ENCODE peak calls at places on chromosomes 2 and 18, in four cellular contexts. One of them, this sample, is unnamed.

GRCh38 chr2:65430515-65431416 is 1.6 kb downstream of the SPRED2 start:
- DNase-seq in astrocyte of the spinal cord: peak; percentile 50
- DNase-seq in A549: peak; percentile 78
- DNase-seq in pancreas: peak; percentile 68
- DNase-seq in this sample: peak; percentile 70

GRCh38 chr2:227079726-227080125 is 84.3 kb downstream of the COL4A4 start:
- DNase-seq in astrocyte of the spinal cord: no peak
- DNase-seq in A549: no peak
- DNase-seq in pancreas: no peak
- DNase-seq in this sample: no peak

GRCh38 chr2:21939961-21940360 is 816.2 kb downstream of the TDRD15 start:
- DNase-seq in astrocyte of the spinal cord: no peak
- DNase-seq in A549: no peak
- DNase-seq in pancreas: no peak
- DNase-seq in this sample: no peak

GRCh38 chr2:181685150-181685688 is 4.9 kb upstream of the NEUROD1 start:
- DNase-seq in astrocyte of the spinal cord: no peak
- DNase-seq in A549: no peak
- DNase-seq in pancreas: no peak
- DNase-seq in this sample: peak; percentile 12

GRCh38 chr2:151886235-151886634 is 58.0 kb upstream of the ARL5A start:
- DNase-seq in astrocyte of the spinal cord: peak; percentile 20
- DNase-seq in A549: peak; percentile 23
- DNase-seq in pancreas: no peak
- DNase-seq in this sample: no peak

GRCh38 chr2:165568361-165568760 is 98.9 kb downstream of the CSRNP3 start:
- DNase-seq in astrocyte of the spinal cord: no peak
- DNase-seq in A549: no peak
- DNase-seq in pancreas: no peak
- DNase-seq in this sample: no peak

GRCh38 chr2:195658541-195658890 is 1.5 kb downstream of the SLC39A10 start:
- DNase-seq in astrocyte of the spinal cord: peak; percentile 88
- DNase-seq in A549: peak; percentile 86
- DNase-seq in pancreas: peak; percentile 45
- DNase-seq in this sample: peak; percentile 54

GRCh38 chr2:208698114-208698513 is 291.5 kb downstream of the PTH2R start:
- DNase-seq in astrocyte of the spinal cord: no peak
- DNase-seq in A549: no peak
- DNase-seq in pancreas: no peak
- DNase-seq in this sample: no peak

GRCh38 chr18:21012308-21012707 is 99.3 kb downstream of the ROCK1 start:
- DNase-seq in astrocyte of the spinal cord: no peak
- DNase-seq in A549: peak; percentile 2
- DNase-seq in pancreas: no peak
- DNase-seq in this sample: no peak

GRCh38 chr18:63186520-63186919 is 133.0 kb downstream of the BCL2 start:
- DNase-seq in astrocyte of the spinal cord: no peak
- DNase-seq in A549: no peak
- DNase-seq in pancreas: no peak
- DNase-seq in this sample: no peak

GRCh38 chr18:26227051-26227672 is 917 bp downstream of the TAF4B start:
- DNase-seq in astrocyte of the spinal cord: peak; percentile 9
- DNase-seq in A549: peak; percentile 16
- DNase-seq in pancreas: peak; percentile 44
- DNase-seq in this sample: no peak

GRCh38 chr18:48195782-48196181 is 213.4 kb downstream of the ZBTB7C start:
- DNase-seq in astrocyte of the spinal cord: no peak
- DNase-seq in A549: no peak
- DNase-seq in pancreas: no peak
- DNase-seq in this sample: no peak

GRCh38 chr2:148130571-148130970 is 109.7 kb downstream of the MBD5 start:
- DNase-seq in astrocyte of the spinal cord: peak; percentile 30
- DNase-seq in A549: peak; percentile 41
- DNase-seq in pancreas: no peak
- DNase-seq in this sample: peak; percentile 39

GRCh38 chr2:238596571-238597551 is 170.1 kb downstream of the ASB1 start:
- DNase-seq in astrocyte of the spinal cord: peak; percentile 92
- DNase-seq in A549: peak; percentile 95
- DNase-seq in pancreas: peak; percentile 43
- DNase-seq in this sample: peak; percentile 43

GRCh38 chr18:46856975-46857374 is 60.3 kb downstream of the PIAS2 start:
- DNase-seq in astrocyte of the spinal cord: no peak
- DNase-seq in A549: no peak
- DNase-seq in pancreas: no peak
- DNase-seq in this sample: no peak

GRCh38 chr18:46211816-46212215 is 107.6 kb downstream of the HAUS1 start:
- DNase-seq in astrocyte of the spinal cord: peak; percentile 59
- DNase-seq in A549: no peak
- DNase-seq in pancreas: no peak
- DNase-seq in this sample: no peak

DNA sequence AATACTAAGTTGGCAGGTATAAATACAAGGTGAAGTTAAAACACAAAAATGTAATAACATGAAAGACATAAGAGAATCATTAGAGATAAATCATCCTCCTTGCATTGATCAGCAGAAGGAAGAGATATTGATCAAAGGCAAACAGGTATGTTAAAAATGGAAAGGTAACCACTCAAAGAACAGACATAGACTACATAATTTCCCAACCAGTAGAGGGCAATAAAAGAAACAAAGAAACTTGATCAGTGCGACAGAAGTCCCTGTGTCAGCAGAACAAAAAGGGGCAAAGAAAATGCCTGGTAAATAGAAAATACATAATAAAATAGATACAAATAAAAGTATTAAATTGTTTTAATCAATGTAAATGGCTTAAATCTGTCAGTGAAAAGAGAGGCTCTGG is 53.6 kb downstream of the FAM228A start:
- DNase-seq in astrocyte of the spinal cord: no peak
- DNase-seq in A549: peak; percentile 25
- DNase-seq in pancreas: no peak
- DNase-seq in this sample: no peak
- TF ChIP-seq CTCF in astrocyte of the spinal cord: peak; percentile 21
- TF ChIP-seq CTCF in A549: peak; percentile 70
- TF ChIP-seq CTCF in pancreas: no peak
- TF ChIP-seq CTCF in this sample: peak; percentile 34

GRCh38 chr2:234681206-234681605 is 184.3 kb upstream of the ARL4C start:
- DNase-seq in astrocyte of the spinal cord: peak; percentile 25
- DNase-seq in A549: no peak
- DNase-seq in pancreas: no peak
- DNase-seq in this sample: no peak

GRCh38 chr2:234679151-234679765 is 182.4 kb upstream of the ARL4C start:
- DNase-seq in astrocyte of the spinal cord: no peak
- DNase-seq in A549: no peak
- DNase-seq in pancreas: no peak
- DNase-seq in this sample: no peak

GRCh38 chr2:234679766-234680687 is 183.1 kb upstream of the ARL4C start:
- DNase-seq in astrocyte of the spinal cord: peak; percentile 97
- DNase-seq in A549: peak; percentile 91
- DNase-seq in pancreas: no peak
- DNase-seq in this sample: peak; percentile 20

GRCh38 chr2:234678721-234679120 is 181.8 kb upstream of the ARL4C start:
- DNase-seq in astrocyte of the spinal cord: peak; percentile 94
- DNase-seq in A549: no peak
- DNase-seq in pancreas: no peak
- DNase-seq in this sample: no peak

DNA sequence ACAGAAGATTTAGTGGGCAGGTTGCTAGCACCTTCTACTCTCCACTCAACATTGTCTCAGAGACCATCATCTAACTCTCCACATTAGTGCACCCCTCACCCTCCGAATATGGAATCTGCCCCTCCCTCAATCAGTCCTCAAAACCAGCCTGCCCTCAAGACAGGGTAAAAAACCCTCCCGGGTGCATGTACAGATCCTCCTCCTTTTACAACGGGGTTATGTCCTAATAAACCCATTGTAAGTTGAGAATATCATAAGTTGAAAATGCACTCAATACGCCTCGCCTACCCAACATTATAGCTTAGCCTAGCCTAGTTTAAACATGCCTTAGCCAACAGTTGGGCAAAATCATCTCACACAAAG is 183.8 kb upstream of the ARL4C start:
- DNase-seq in astrocyte of the spinal cord: no peak
- DNase-seq in A549: no peak
- DNase-seq in pancreas: no peak
- DNase-seq in this sample: no peak
- TF ChIP-seq CTCF in astrocyte of the spinal cord: no peak
- TF ChIP-seq CTCF in A549: no peak
- TF ChIP-seq CTCF in pancreas: no peak
- TF ChIP-seq CTCF in this sample: no peak

DNA sequence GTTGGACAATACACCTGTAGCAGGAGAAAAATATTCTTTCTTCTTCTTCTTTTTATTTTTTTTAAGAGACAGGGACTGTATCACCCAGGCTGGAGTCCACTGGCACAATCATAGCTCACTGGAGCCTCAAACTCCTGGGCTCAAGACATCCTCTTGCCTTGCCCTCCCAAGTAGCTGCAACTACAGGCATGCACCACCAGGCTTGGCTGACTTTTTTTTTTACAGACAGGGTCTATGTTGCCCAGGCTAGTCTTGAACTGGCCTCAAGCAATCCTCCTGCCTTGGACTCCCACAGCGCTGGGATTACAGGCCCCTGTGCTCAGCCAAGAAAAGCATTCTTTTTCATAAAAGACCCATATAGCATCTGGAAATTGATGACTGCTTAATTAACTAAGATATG is 17.1 kb upstream of the ARHGAP28 start:
- DNase-seq in astrocyte of the spinal cord: no peak
- DNase-seq in A549: no peak
- DNase-seq in pancreas: no peak
- DNase-seq in this sample: no peak
- TF ChIP-seq CTCF in astrocyte of the spinal cord: no peak
- TF ChIP-seq CTCF in A549: no peak
- TF ChIP-seq CTCF in pancreas: no peak
- TF ChIP-seq CTCF in this sample: no peak

GRCh38 chr2:175004980-175005832 is at the start of gene CHN1:
- DNase-seq in astrocyte of the spinal cord: peak; percentile 64
- DNase-seq in A549: peak; percentile 87
- DNase-seq in pancreas: peak; percentile 56
- DNase-seq in this sample: peak; percentile 63
- TF ChIP-seq CTCF in astrocyte of the spinal cord: no peak
- TF ChIP-seq CTCF in A549: peak; percentile 52
- TF ChIP-seq CTCF in pancreas: no peak
- TF ChIP-seq CTCF in this sample: no peak

DNA sequence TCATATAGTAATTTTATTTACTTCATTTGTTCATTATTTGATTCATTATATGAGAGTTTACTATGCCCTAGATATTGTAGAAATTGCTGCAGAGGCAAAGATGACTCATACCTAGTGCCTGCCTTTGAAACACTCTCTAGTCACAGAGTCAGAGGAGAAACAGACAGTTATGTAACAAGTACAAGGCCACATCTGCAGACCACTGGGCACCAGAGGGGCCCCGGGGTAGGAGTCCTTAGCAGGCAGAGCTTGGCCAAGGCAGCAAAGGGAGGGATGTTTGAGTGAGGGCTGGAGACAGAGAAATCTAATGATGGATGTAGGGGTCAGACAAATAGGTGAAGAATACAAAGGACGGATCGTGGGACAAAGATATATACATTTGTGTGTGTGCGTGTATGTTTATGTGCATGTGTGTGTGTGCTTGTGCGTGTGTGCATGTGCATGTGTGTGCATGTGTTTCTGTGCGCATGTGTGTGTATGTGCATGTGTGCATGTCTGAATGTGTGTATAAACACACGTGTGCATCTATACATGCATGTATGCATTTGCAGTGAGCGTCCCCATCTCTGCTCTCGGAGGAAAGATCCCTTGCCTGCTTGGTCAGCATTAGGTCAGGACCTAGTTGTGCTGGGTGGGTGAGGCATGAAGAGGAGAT is 170.5 kb upstream of the MYT1L start:
- DNase-seq in astrocyte of the spinal cord: no peak
- DNase-seq in A549: no peak
- DNase-seq in pancreas: no peak
- DNase-seq in this sample: no peak
- TF ChIP-seq CTCF in astrocyte of the spinal cord: no peak
- TF ChIP-seq CTCF in A549: no peak
- TF ChIP-seq CTCF in pancreas: no peak
- TF ChIP-seq CTCF in this sample: no peak

DNA sequence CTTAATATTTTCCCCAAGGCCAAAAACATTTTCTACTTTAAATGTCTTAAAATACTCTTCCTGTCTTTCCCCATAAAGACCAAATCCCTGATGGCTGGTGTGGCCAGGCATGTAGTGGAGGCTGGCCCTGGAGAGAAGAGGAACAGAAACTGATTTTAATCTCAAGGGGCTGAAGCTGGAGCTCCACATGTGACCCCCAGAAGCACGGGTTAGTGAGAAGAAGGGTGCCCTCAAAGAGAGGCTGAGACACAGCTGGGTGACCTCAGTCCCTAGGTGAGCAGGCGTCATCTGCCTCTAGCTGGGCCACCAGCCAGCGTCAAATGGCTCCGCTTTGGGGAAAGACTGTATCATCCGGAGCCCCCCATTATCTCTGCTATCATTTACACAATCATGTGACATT is 19.3 kb upstream of the TMEM18 start:
- DNase-seq in astrocyte of the spinal cord: no peak
- DNase-seq in A549: no peak
- DNase-seq in pancreas: no peak
- DNase-seq in this sample: no peak
- TF ChIP-seq CTCF in astrocyte of the spinal cord: no peak
- TF ChIP-seq CTCF in A549: no peak
- TF ChIP-seq CTCF in pancreas: no peak
- TF ChIP-seq CTCF in this sample: no peak

DNA sequence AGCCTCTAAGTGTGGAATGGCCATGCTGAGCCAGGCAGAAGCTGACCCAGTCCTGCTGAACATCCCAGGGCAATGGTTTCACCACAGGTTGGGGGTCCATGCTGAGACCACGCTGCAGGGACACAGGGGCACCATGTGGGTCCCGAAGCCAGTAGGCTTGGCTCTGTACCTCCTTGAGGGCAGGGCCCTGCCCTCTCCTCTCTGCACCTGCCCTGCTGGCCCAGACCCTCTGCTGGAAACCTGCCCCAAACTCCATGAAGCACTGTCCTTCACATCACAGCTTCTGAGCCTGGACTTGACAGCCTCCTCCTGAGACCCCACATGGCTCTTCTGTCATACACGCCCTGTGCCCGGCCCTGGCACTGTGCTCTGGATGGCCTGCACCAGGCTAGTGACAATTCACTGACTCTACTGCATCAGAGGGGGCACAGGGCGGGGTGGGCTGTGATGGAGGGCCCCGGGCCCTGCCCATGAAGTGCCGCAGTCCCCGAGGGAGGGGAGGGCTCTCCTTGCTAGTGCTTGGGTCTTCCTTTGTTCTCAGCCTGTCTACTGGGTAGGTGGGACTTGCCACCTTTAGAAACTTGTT is 24.7 kb downstream of the HS6ST1 start:
- DNase-seq in astrocyte of the spinal cord: no peak
- DNase-seq in A549: no peak
- DNase-seq in pancreas: no peak
- DNase-seq in this sample: no peak
- TF ChIP-seq CTCF in astrocyte of the spinal cord: no peak
- TF ChIP-seq CTCF in A549: no peak
- TF ChIP-seq CTCF in pancreas: no peak
- TF ChIP-seq CTCF in this sample: no peak